ENCODE peak calls at places on chromosome X, in five cellular contexts. P is MCF 10A; B is stimulated activated naive B cell treated with anti-CD40 and anti-IgM and Interleukin-4, amounts not matched to agents 10 μg/mL and 1 μg/mL and 100 μg/mL, for 72 hours; S is sciatic nerve; A is Calu3. R is an unnamed sample.
A peak's percentile ranks its signal among the peaks of the same experiment; 100 is the strongest.

GRCh38 chrX:3345281-3346081 is 971 bp downstream of the MXRA5 start:
- DNase-seq in P (no peak), B (no peak), S (peak; percentile 67), A (peak; percentile 50), R (peak; percentile 52)

GRCh38 chrX:136738049-136738729 is 42.5 kb downstream of the ARHGEF6 start:
- DNase-seq in P (no peak), B (no peak), S (no peak), A (no peak), R (no peak)

GRCh38 chrX:47623540-47624027 is 3.9 kb upstream of the SYN1 start:
- DNase-seq in P (no peak), B (no peak), S (no peak), A (peak; percentile 69), R (peak; percentile 67)

GRCh38 chrX:139890991-139891700 is 41.7 kb downstream of the ATP11C start:
- DNase-seq in P (peak; percentile 62), B (no peak), S (no peak), A (no peak), R (peak; percentile 89)

GRCh38 chrX:119481218-119481875 is 13.1 kb downstream of the SLC25A5 start:
- DNase-seq in P (no peak), B (no peak), S (no peak), A (peak; percentile 46), R (peak; percentile 57)

GRCh38 chrX:101419489-101419888 is 11.5 kb downstream of the HNRNPH2 start:
- DNase-seq in P (no peak), B (no peak), S (no peak), A (no peak), R (no peak)

GRCh38 chrX:128457674-128458073 is 405.5 kb upstream of the ACTRT1 start:
- DNase-seq in P (peak; percentile 3), B (no peak), S (no peak), A (no peak), R (peak; percentile 50)

GRCh38 chrX:19672211-19672814 is 157.0 kb upstream of the MAP3K15 start:
- DNase-seq in P (peak; percentile 56), B (no peak), S (no peak), A (peak; percentile 15), R (peak; percentile 56)

GRCh38 chrX:11341274-11342256 is 48.4 kb downstream of the AMELX start:
- DNase-seq in P (peak; percentile 74), B (peak; percentile 23), S (peak; percentile 67), A (peak; percentile 49), R (peak; percentile 83)

GRCh38 chrX:15469613-15470012 is 23.5 kb downstream of the PIR start:
- DNase-seq in P (no peak), B (no peak), S (no peak), A (no peak), R (no peak)

GRCh38 chrX:69268637-69269036 is 103.4 kb upstream of the PJA1 start:
- DNase-seq in P (no peak), B (no peak), S (no peak), A (no peak), R (no peak)

GRCh38 chrX:48573690-48574269 is 504 bp upstream of the RBM3 start:
- DNase-seq in P (no peak), B (no peak), S (peak; percentile 75), A (no peak), R (no peak)

GRCh38 chrX:31871989-31872388 is 800.1 kb upstream of the FTHL17 start:
- DNase-seq in P (no peak), B (no peak), S (no peak), A (no peak), R (no peak)

GRCh38 chrX:1249101-1249887 is 19.3 kb upstream of the CSF2RA start:
- DNase-seq in P (no peak), B (peak; percentile 41), S (peak; percentile 67), A (peak; percentile 24), R (peak; percentile 5)

GRCh38 chrX:154300815-154301214 is 5.2 kb downstream of the TKTL1 start:
- DNase-seq in P (no peak), B (no peak), S (no peak), A (no peak), R (no peak)

GRCh38 chrX:120315776-120316175 is 4.5 kb upstream of the TMEM255A start:
- DNase-seq in P (no peak), B (no peak), S (no peak), A (peak; percentile 17), R (peak; percentile 39)

GRCh38 chrX:3651272-3651671 is 62.2 kb downstream of the PRKX start:
- DNase-seq in P (peak; percentile 35), B (no peak), S (no peak), A (no peak), R (peak; percentile 27)

GRCh38 chrX:150990910-150991309 is 7.8 kb downstream of the HMGB3 start:
- DNase-seq in P (peak; percentile 74), B (no peak), S (no peak), A (no peak), R (no peak)

GRCh38 chrX:153158319-153158718 is 20.8 kb upstream of the MAGEA1 start:
- DNase-seq in P (no peak), B (no peak), S (no peak), A (no peak), R (no peak)

GRCh38 chrX:1598021-1598875 is 6.8 kb downstream of the AKAP17A start:
- DNase-seq in P (no peak), B (no peak), S (peak; percentile 54), A (no peak), R (peak; percentile 24)

GRCh38 chrX:153908219-153908875 is 3.9 kb downstream of the AVPR2 start:
- DNase-seq in P (no peak), B (no peak), S (no peak), A (no peak), R (no peak)

GRCh38 chrX:1529756-1530155 is 7.2 kb downstream of the P2RY8 start:
- DNase-seq in P (no peak), B (no peak), S (no peak), A (no peak), R (no peak)

GRCh38 chrX:137749282-137749681 is 183.4 kb downstream of the ZIC3 start:
- DNase-seq in P (no peak), B (no peak), S (no peak), A (no peak), R (no peak)

GRCh38 chrX:149392896-149393295 is 112.2 kb downstream of the IDS start:
- DNase-seq in P (peak; percentile 42), B (no peak), S (no peak), A (no peak), R (peak; percentile 4)

GRCh38 chrX:133681416-133681815 is 266.1 kb upstream of the GPC4 start:
- DNase-seq in P (no peak), B (no peak), S (no peak), A (no peak), R (no peak)

GRCh38 chrX:100447563-100448397 is 37.7 kb upstream of the PCDH19 start:
- DNase-seq in P (peak; percentile 54), B (no peak), S (peak; percentile 71), A (peak; percentile 52), R (peak; percentile 22)

R was measured in epithelial cell of esophagus.